ENCODE peak calls at places on chromosome 6, in four cellular contexts. One of them, this sample, is unnamed.

GRCh38 chr6:16471222-16471784 is 232.9 kb downstream of the GMPR start:
- DNase-seq in smooth muscle cell of the brain vasculature: no peak
- DNase-seq in MM.1S: no peak
- DNase-seq in NCI-H1436: no peak
- DNase-seq in this sample: no peak

GRCh38 chr6:157187182-157188093 is 135.9 kb downstream of the TMEM242 start:
- DNase-seq in smooth muscle cell of the brain vasculature: no peak
- DNase-seq in MM.1S: no peak
- DNase-seq in NCI-H1436: peak; percentile 59
- DNase-seq in this sample: no peak

GRCh38 chr6:169782966-169783760 is 31.7 kb downstream of the ERMARD start:
- DNase-seq in smooth muscle cell of the brain vasculature: no peak
- DNase-seq in MM.1S: no peak
- DNase-seq in NCI-H1436: no peak
- DNase-seq in this sample: no peak

GRCh38 chr6:48825501-48826317 is 637.3 kb downstream of the MMUT start:
- DNase-seq in smooth muscle cell of the brain vasculature: no peak
- DNase-seq in MM.1S: no peak
- DNase-seq in NCI-H1436: no peak
- DNase-seq in this sample: no peak

GRCh38 chr6:126682440-126682839 is 342.5 kb downstream of the CENPW start:
- DNase-seq in smooth muscle cell of the brain vasculature: no peak
- DNase-seq in MM.1S: no peak
- DNase-seq in NCI-H1436: no peak
- DNase-seq in this sample: no peak

GRCh38 chr6:113818528-113818927 is 38.6 kb upstream of the MARCKS start:
- DNase-seq in smooth muscle cell of the brain vasculature: no peak
- DNase-seq in MM.1S: no peak
- DNase-seq in NCI-H1436: no peak
- DNase-seq in this sample: no peak

GRCh38 chr6:90074161-90074560 is 179.9 kb downstream of the GJA10 start:
- DNase-seq in smooth muscle cell of the brain vasculature: no peak
- DNase-seq in MM.1S: no peak
- DNase-seq in NCI-H1436: no peak
- DNase-seq in this sample: no peak

GRCh38 chr6:112268011-112268410 is 13.6 kb upstream of the LAMA4 start:
- DNase-seq in smooth muscle cell of the brain vasculature: no peak
- DNase-seq in MM.1S: no peak
- DNase-seq in NCI-H1436: no peak
- DNase-seq in this sample: no peak

GRCh38 chr6:9204171-9204570 is 768.8 kb upstream of the SLC35B3 start:
- DNase-seq in smooth muscle cell of the brain vasculature: peak; percentile 0
- DNase-seq in MM.1S: no peak
- DNase-seq in NCI-H1436: no peak
- DNase-seq in this sample: no peak

GRCh38 chr6:166402582-166403277 is 20.0 kb upstream of the MPC1 start:
- DNase-seq in smooth muscle cell of the brain vasculature: no peak
- DNase-seq in MM.1S: no peak
- DNase-seq in NCI-H1436: no peak
- DNase-seq in this sample: no peak

GRCh38 chr6:20367716-20368485 is 33.8 kb upstream of the E2F3 start:
- DNase-seq in smooth muscle cell of the brain vasculature: no peak
- DNase-seq in MM.1S: no peak
- DNase-seq in NCI-H1436: no peak
- DNase-seq in this sample: no peak

GRCh38 chr6:106560966-106561740 is 68.1 kb downstream of the RTN4IP1 start:
- DNase-seq in smooth muscle cell of the brain vasculature: no peak
- DNase-seq in MM.1S: no peak
- DNase-seq in NCI-H1436: no peak
- DNase-seq in this sample: no peak

GRCh38 chr6:161168281-161168891 is 105.5 kb downstream of the AGPAT4 start:
- DNase-seq in smooth muscle cell of the brain vasculature: peak; percentile 99
- DNase-seq in MM.1S: no peak
- DNase-seq in NCI-H1436: peak; percentile 53
- DNase-seq in this sample: peak; percentile 80

GRCh38 chr6:161630674-161631073 is 356.8 kb upstream of the AGPAT4 start:
- DNase-seq in smooth muscle cell of the brain vasculature: no peak
- DNase-seq in MM.1S: no peak
- DNase-seq in NCI-H1436: no peak
- DNase-seq in this sample: no peak

GRCh38 chr6:90284745-90285481 is 11.7 kb downstream of the BACH2 start:
- DNase-seq in smooth muscle cell of the brain vasculature: peak; percentile 31
- DNase-seq in MM.1S: peak; percentile 89
- DNase-seq in NCI-H1436: no peak
- DNase-seq in this sample: peak; percentile 56

GRCh38 chr6:90008189-90008907 is 114.1 kb downstream of the GJA10 start:
- DNase-seq in smooth muscle cell of the brain vasculature: no peak
- DNase-seq in MM.1S: no peak
- DNase-seq in NCI-H1436: no peak
- DNase-seq in this sample: no peak

GRCh38 chr6:19380287-19380686 is 456.9 kb upstream of the ID4 start:
- DNase-seq in smooth muscle cell of the brain vasculature: no peak
- DNase-seq in MM.1S: no peak
- DNase-seq in NCI-H1436: no peak
- DNase-seq in this sample: no peak

GRCh38 chr6:33298773-33299236 is at the start of gene RGL2:
- DNase-seq in smooth muscle cell of the brain vasculature: no peak
- DNase-seq in MM.1S: peak; percentile 67
- DNase-seq in NCI-H1436: peak; percentile 26
- DNase-seq in this sample: no peak

GRCh38 chr6:170048615-170049256 is 242.1 kb downstream of the DLL1 start:
- DNase-seq in smooth muscle cell of the brain vasculature: no peak
- DNase-seq in MM.1S: no peak
- DNase-seq in NCI-H1436: no peak
- DNase-seq in this sample: no peak

This sample was measured in glomerular endothelial cell.